ENCODE peak calls at places on chromosomes 4 and X, in four cellular contexts. O, F, N and J are unnamed samples.

GRCh38 chr4:42428036-42428435 is 30.7 kb downstream of the SHISA3 start:
- DNase-seq in O (no peak), F (no peak), N (no peak), J (no peak)

GRCh38 chr4:158170691-158171455 is 2.0 kb downstream of the GASK1B start:
- DNase-seq in O (peak), F (no peak), N (no peak), J (no peak)

GRCh38 chr4:136650541-136651277 is 881.6 kb downstream of the PCDH18 start:
- DNase-seq in O (no peak), F (no peak), N (no peak), J (peak)

GRCh38 chr4:143773998-143774898 is 73.8 kb upstream of the FREM3 start:
- DNase-seq in O (peak), F (peak), N (peak), J (peak)

GRCh38 chr4:97404876-97405523 is 738.3 kb downstream of the STPG2 start:
- DNase-seq in O (no peak), F (no peak), N (no peak), J (no peak)

GRCh38 chrX:77444075-77444474 is 3.1 kb upstream of the FGF16 start:
- DNase-seq in O (no peak), F (no peak), N (no peak), J (no peak)

GRCh38 chrX:155065035-155065734 is 5.8 kb downstream of the CMC4 start:
- DNase-seq in O (no peak), F (no peak), N (no peak), J (no peak)

GRCh38 chrX:101347859-101348451 is 587 bp downstream of the TIMM8A start:
- DNase-seq in O (no peak), F (peak), N (peak), J (no peak)

GRCh38 chr4:70705856-70706461 is 15.8 kb upstream of the RUFY3 start:
- DNase-seq in O (no peak), F (no peak), N (no peak), J (no peak)

GRCh38 chr4:159606835-159607234 is 504.0 kb downstream of the RAPGEF2 start:
- DNase-seq in O (no peak), F (no peak), N (no peak), J (no peak)

GRCh38 chrX:154384284-154384892 is 5.3 kb downstream of the EMD start:
- DNase-seq in O (peak), F (no peak), N (peak), J (no peak)

GRCh38 chr4:169611157-169611556 is 1.2 kb downstream of the NEK1 start:
- DNase-seq in O (no peak), F (no peak), N (no peak), J (no peak)

GRCh38 chrX:115912372-115912897 is 258.1 kb upstream of the AGTR2 start:
- DNase-seq in O (peak), F (no peak), N (no peak), J (no peak)

GRCh38 chrX:143634701-143635442 is 1.0 kb downstream of the SLITRK4 start:
- DNase-seq in O (no peak), F (peak), N (no peak), J (no peak)

GRCh38 chrX:115940888-115941332 is 229.6 kb upstream of the AGTR2 start:
- DNase-seq in O (peak), F (peak), N (peak), J (no peak)

GRCh38 chr4:76781698-76782595 is 116.0 kb downstream of the SOWAHB start:
- DNase-seq in O (peak), F (no peak), N (no peak), J (peak)

GRCh38 chrX:83416273-83416672 is 91.8 kb upstream of the POU3F4 start:
- DNase-seq in O (peak), F (no peak), N (peak), J (no peak)

GRCh38 chrX:20143539-20143938 is 1.9 kb upstream of the EIF1AX start:
- DNase-seq in O (no peak), F (no peak), N (peak), J (no peak)

GRCh38 chr4:7970031-7970946 is 30.6 kb upstream of the AFAP1 start:
- DNase-seq in O (no peak), F (no peak), N (peak), J (no peak)

GRCh38 chr4:17492876-17493275 is 19.0 kb downstream of the QDPR start:
- DNase-seq in O (no peak), F (no peak), N (no peak), J (no peak)

GRCh38 chr4:183391204-183391603 is 53.2 kb upstream of the CDKN2AIP start:
- DNase-seq in O (no peak), F (no peak), N (no peak), J (no peak)

GRCh38 chrX:105150036-105150435 is 70.5 kb downstream of the TEX13A start:
- DNase-seq in O (no peak), F (no peak), N (no peak), J (no peak)

GRCh38 chr4:13481569-13481968 is 2.6 kb downstream of the RAB28 start:
- DNase-seq in O (peak), F (no peak), N (no peak), J (no peak)

GRCh38 chrX:108090474-108091265 is 672 bp downstream of the PSMD10 start:
- DNase-seq in O (peak), F (no peak), N (no peak), J (no peak)

GRCh38 chrX:24266996-24267395 is 46.9 kb downstream of the SUPT20HL2 start:
- DNase-seq in O (no peak), F (no peak), N (no peak), J (no peak)

GRCh38 chr4:18957721-18958120 is 936.2 kb upstream of the LCORL start:
- DNase-seq in O (no peak), F (no peak), N (no peak), J (no peak)

GRCh38 chrX:122777766-122778165 is 406.3 kb upstream of the GRIA3 start:
- DNase-seq in O (no peak), F (no peak), N (no peak), J (no peak)

GRCh38 chr4:155474758-155475157 is 98.0 kb upstream of the MAP9 start:
- DNase-seq in O (no peak), F (no peak), N (no peak), J (no peak)
- TF ChIP-seq JUND in O (no peak), F (no peak), N (no peak), J (no peak)

GRCh38 chr4:153486281-153487151 is 20.4 kb downstream of the TMEM131L start:
- DNase-seq in O (no peak), F (peak), N (no peak), J (peak)

GRCh38 chr4:153489856-153490558 is 23.8 kb downstream of the TMEM131L start:
- DNase-seq in O (no peak), F (no peak), N (no peak), J (no peak)

GRCh38 chr4:153488719-153489384 is 22.7 kb downstream of the TMEM131L start:
- DNase-seq in O (no peak), F (no peak), N (no peak), J (no peak)

GRCh38 chr4:153485860-153486259 is 19.7 kb downstream of the TMEM131L start:
- DNase-seq in O (no peak), F (no peak), N (no peak), J (no peak)

GRCh38 chr4:153488006-153488718 is 22.0 kb downstream of the TMEM131L start:
- DNase-seq in O (no peak), F (no peak), N (no peak), J (no peak)
- TF ChIP-seq JUND in O (no peak), F (no peak), N (no peak), J (no peak)

GRCh38 chr4:40924096-40924792 is 174.5 kb downstream of the NSUN7 start:
- DNase-seq in O (peak), F (peak), N (peak), J (peak)
- TF ChIP-seq JUND in O (no peak), F (no peak), N (no peak), J (no peak)

GRCh38 chrX:113058634-113059033 is 218.0 kb upstream of the AMOT start:
- DNase-seq in O (no peak), F (no peak), N (no peak), J (no peak)

DNA sequence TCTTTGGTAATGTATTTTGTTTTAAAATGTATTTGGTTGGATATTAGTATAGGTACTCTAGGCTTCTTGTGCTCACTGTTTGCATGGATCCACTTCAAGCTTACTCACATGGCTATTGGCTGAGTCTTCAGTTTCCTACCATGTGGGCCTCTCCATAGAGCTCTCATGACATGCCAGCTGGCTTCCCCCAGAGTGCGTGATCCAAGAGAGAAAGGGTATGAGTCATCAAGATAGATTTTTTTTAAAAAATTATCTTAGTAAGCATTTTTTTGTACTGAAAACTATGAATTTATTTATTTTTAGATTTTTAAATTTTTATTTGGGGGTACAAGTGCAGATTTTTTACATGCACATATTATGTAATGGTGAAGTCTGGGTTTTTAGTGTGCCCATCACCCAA is 219.1 kb upstream of the AMOT start:
- DNase-seq in O (no peak), F (no peak), N (no peak), J (no peak)
- TF ChIP-seq JUND in O (no peak), F (no peak), N (no peak), J (no peak)